ENCODE peak calls at places on chromosome 3, in seven cellular contexts. One of them, this sample, is unnamed.

GRCh38 chr3:177946515-177946914 is 589.7 kb upstream of the KCNMB2 start:
- DNase-seq in IMR-90: no peak
- DNase-seq in activated CD8-positive, alpha-beta T cell treated with anti-CD3 and anti-CD28 coated beads for 36 hours: no peak
- DNase-seq in CD8-positive, alpha-beta T cell: no peak
- DNase-seq in brain microvascular endothelial cell: no peak
- DNase-seq in kidney: no peak
- DNase-seq in H1: no peak
- DNase-seq in this sample: no peak

GRCh38 chr3:53350652-53351051 is 3.3 kb upstream of the DCP1A start:
- DNase-seq in IMR-90: peak
- DNase-seq in kidney: no peak
- DNase-seq in H1: no peak
- DNase-seq in brain microvascular endothelial cell: peak
- DNase-seq in activated CD8-positive, alpha-beta T cell treated with anti-CD3 and anti-CD28 coated beads for 36 hours: peak
- DNase-seq in CD8-positive, alpha-beta T cell: no peak
- DNase-seq in this sample: peak

GRCh38 chr3:71917540-71917939 is 132.6 kb upstream of the PROK2 start:
- DNase-seq in H1: no peak
- DNase-seq in brain microvascular endothelial cell: no peak
- DNase-seq in activated CD8-positive, alpha-beta T cell treated with anti-CD3 and anti-CD28 coated beads for 36 hours: no peak
- DNase-seq in kidney: no peak
- DNase-seq in CD8-positive, alpha-beta T cell: no peak
- DNase-seq in IMR-90: no peak
- DNase-seq in this sample: no peak

GRCh38 chr3:140494970-140495369 is 182.9 kb upstream of the TRIM42 start:
- DNase-seq in kidney: no peak
- DNase-seq in CD8-positive, alpha-beta T cell: no peak
- DNase-seq in H1: no peak
- DNase-seq in IMR-90: no peak
- DNase-seq in brain microvascular endothelial cell: no peak
- DNase-seq in activated CD8-positive, alpha-beta T cell treated with anti-CD3 and anti-CD28 coated beads for 36 hours: no peak
- DNase-seq in this sample: no peak

GRCh38 chr3:129033619-129034321 is 26.8 kb upstream of the GP9 start:
- DNase-seq in brain microvascular endothelial cell: no peak
- DNase-seq in IMR-90: no peak
- DNase-seq in activated CD8-positive, alpha-beta T cell treated with anti-CD3 and anti-CD28 coated beads for 36 hours: no peak
- DNase-seq in kidney: no peak
- DNase-seq in CD8-positive, alpha-beta T cell: no peak
- DNase-seq in H1: no peak
- DNase-seq in this sample: no peak

GRCh38 chr3:188156051-188156450 is 2.1 kb downstream of the LPP start:
- DNase-seq in kidney: no peak
- DNase-seq in CD8-positive, alpha-beta T cell: no peak
- DNase-seq in IMR-90: no peak
- DNase-seq in H1: no peak
- DNase-seq in activated CD8-positive, alpha-beta T cell treated with anti-CD3 and anti-CD28 coated beads for 36 hours: peak
- DNase-seq in brain microvascular endothelial cell: no peak
- DNase-seq in this sample: no peak

GRCh38 chr3:106578911-106579310 is 710.1 kb upstream of the CBLB start:
- DNase-seq in kidney: no peak
- DNase-seq in H1: no peak
- DNase-seq in CD8-positive, alpha-beta T cell: no peak
- DNase-seq in activated CD8-positive, alpha-beta T cell treated with anti-CD3 and anti-CD28 coated beads for 36 hours: no peak
- DNase-seq in brain microvascular endothelial cell: no peak
- DNase-seq in IMR-90: peak
- DNase-seq in this sample: no peak

GRCh38 chr3:58237238-58237939 is at the start of gene ABHD6:
- DNase-seq in activated CD8-positive, alpha-beta T cell treated with anti-CD3 and anti-CD28 coated beads for 36 hours: peak
- DNase-seq in IMR-90: peak
- DNase-seq in CD8-positive, alpha-beta T cell: peak
- DNase-seq in kidney: peak
- DNase-seq in H1: no peak
- DNase-seq in brain microvascular endothelial cell: peak
- DNase-seq in this sample: peak

GRCh38 chr3:185021326-185021725 is 131.5 kb downstream of the C3orf70 start:
- DNase-seq in CD8-positive, alpha-beta T cell: no peak
- DNase-seq in activated CD8-positive, alpha-beta T cell treated with anti-CD3 and anti-CD28 coated beads for 36 hours: no peak
- DNase-seq in IMR-90: peak
- DNase-seq in brain microvascular endothelial cell: no peak
- DNase-seq in kidney: no peak
- DNase-seq in H1: no peak
- DNase-seq in this sample: no peak

GRCh38 chr3:56826831-56827722 is 25.3 kb upstream of the ARHGEF3 start:
- DNase-seq in CD8-positive, alpha-beta T cell: no peak
- DNase-seq in H1: no peak
- DNase-seq in IMR-90: peak
- DNase-seq in kidney: no peak
- DNase-seq in brain microvascular endothelial cell: no peak
- DNase-seq in activated CD8-positive, alpha-beta T cell treated with anti-CD3 and anti-CD28 coated beads for 36 hours: no peak
- DNase-seq in this sample: no peak

GRCh38 chr3:148882288-148882687 is 17.2 kb downstream of the CPA3 start:
- DNase-seq in IMR-90: peak
- DNase-seq in CD8-positive, alpha-beta T cell: no peak
- DNase-seq in H1: no peak
- DNase-seq in kidney: no peak
- DNase-seq in brain microvascular endothelial cell: peak
- DNase-seq in activated CD8-positive, alpha-beta T cell treated with anti-CD3 and anti-CD28 coated beads for 36 hours: no peak
- DNase-seq in this sample: no peak

GRCh38 chr3:160885791-160886286 is 129.8 kb downstream of the PPM1L start:
- DNase-seq in brain microvascular endothelial cell: peak
- DNase-seq in kidney: peak
- DNase-seq in activated CD8-positive, alpha-beta T cell treated with anti-CD3 and anti-CD28 coated beads for 36 hours: peak
- DNase-seq in IMR-90: peak
- DNase-seq in H1: peak
- DNase-seq in CD8-positive, alpha-beta T cell: no peak
- DNase-seq in this sample: no peak

GRCh38 chr3:5038243-5038642 is 59.0 kb downstream of the BHLHE40 start:
- DNase-seq in IMR-90: no peak
- DNase-seq in H1: no peak
- DNase-seq in activated CD8-positive, alpha-beta T cell treated with anti-CD3 and anti-CD28 coated beads for 36 hours: peak
- DNase-seq in kidney: no peak
- DNase-seq in brain microvascular endothelial cell: no peak
- DNase-seq in CD8-positive, alpha-beta T cell: no peak
- DNase-seq in this sample: no peak

GRCh38 chr3:74614133-74614967 is at the start of gene CNTN3:
- DNase-seq in activated CD8-positive, alpha-beta T cell treated with anti-CD3 and anti-CD28 coated beads for 36 hours: no peak
- DNase-seq in H1: no peak
- DNase-seq in brain microvascular endothelial cell: no peak
- DNase-seq in IMR-90: peak
- DNase-seq in CD8-positive, alpha-beta T cell: no peak
- DNase-seq in kidney: peak
- DNase-seq in this sample: no peak

GRCh38 chr3:158765518-158766205 is 33.4 kb upstream of the RARRES1 start:
- DNase-seq in activated CD8-positive, alpha-beta T cell treated with anti-CD3 and anti-CD28 coated beads for 36 hours: no peak
- DNase-seq in brain microvascular endothelial cell: peak
- DNase-seq in H1: no peak
- DNase-seq in IMR-90: peak
- DNase-seq in CD8-positive, alpha-beta T cell: no peak
- DNase-seq in kidney: no peak
- DNase-seq in this sample: no peak

GRCh38 chr3:70387889-70388288 is 75.5 kb upstream of the MDFIC2 start:
- DNase-seq in CD8-positive, alpha-beta T cell: no peak
- DNase-seq in kidney: no peak
- DNase-seq in brain microvascular endothelial cell: no peak
- DNase-seq in activated CD8-positive, alpha-beta T cell treated with anti-CD3 and anti-CD28 coated beads for 36 hours: no peak
- DNase-seq in IMR-90: no peak
- DNase-seq in H1: no peak
- DNase-seq in this sample: no peak

GRCh38 chr3:67832807-67833206 is 178.4 kb upstream of the SUCLG2 start:
- DNase-seq in activated CD8-positive, alpha-beta T cell treated with anti-CD3 and anti-CD28 coated beads for 36 hours: no peak
- DNase-seq in CD8-positive, alpha-beta T cell: no peak
- DNase-seq in IMR-90: no peak
- DNase-seq in H1: no peak
- DNase-seq in kidney: no peak
- DNase-seq in brain microvascular endothelial cell: no peak
- DNase-seq in this sample: no peak

DNA sequence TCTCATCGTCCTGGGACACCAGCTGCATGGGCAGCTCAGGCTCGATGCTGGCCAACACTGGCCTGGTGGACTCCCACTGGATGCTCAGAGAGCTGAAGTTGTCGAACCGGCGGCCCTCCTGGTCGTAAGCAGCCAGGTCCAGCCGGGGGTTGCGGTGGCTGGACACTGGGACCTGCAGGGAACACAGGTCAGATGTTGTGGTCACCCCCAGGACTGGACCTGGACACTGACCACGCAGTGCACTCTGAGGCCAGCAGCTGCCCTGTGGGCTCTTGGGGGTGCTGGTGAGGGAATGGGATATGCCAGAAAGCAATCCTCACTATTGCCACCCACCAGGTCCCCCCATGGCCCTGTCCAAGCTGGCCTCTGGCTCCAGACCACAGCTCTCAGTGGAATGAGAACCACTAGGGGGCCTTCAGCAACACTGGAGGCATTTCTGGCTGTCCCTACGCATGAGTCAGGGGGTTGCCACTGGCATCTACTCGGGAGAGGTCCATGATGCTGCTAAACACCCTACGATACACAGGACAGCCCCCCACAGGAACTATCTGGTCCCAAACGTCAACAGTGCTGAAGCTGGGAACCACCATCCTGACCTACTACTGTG is 66.1 kb downstream of the NUP210 start:
- DNase-seq in brain microvascular endothelial cell: peak
- DNase-seq in kidney: no peak
- DNase-seq in IMR-90: peak
- DNase-seq in H1: no peak
- DNase-seq in CD8-positive, alpha-beta T cell: no peak
- DNase-seq in activated CD8-positive, alpha-beta T cell treated with anti-CD3 and anti-CD28 coated beads for 36 hours: no peak
- DNase-seq in this sample: no peak
- TF ChIP-seq CTCF in brain microvascular endothelial cell: peak
- TF ChIP-seq CTCF in kidney: no peak
- TF ChIP-seq CTCF in IMR-90: peak
- TF ChIP-seq CTCF in H1: peak
- TF ChIP-seq CTCF in CD8-positive, alpha-beta T cell: no peak
- TF ChIP-seq CTCF in activated CD8-positive, alpha-beta T cell treated with anti-CD3 and anti-CD28 coated beads for 36 hours: no peak
- TF ChIP-seq CTCF in this sample: peak

GRCh38 chr3:63580151-63580550 is 72.3 kb upstream of the SNTN start:
- DNase-seq in CD8-positive, alpha-beta T cell: no peak
- DNase-seq in brain microvascular endothelial cell: no peak
- DNase-seq in IMR-90: no peak
- DNase-seq in kidney: no peak
- DNase-seq in H1: no peak
- DNase-seq in activated CD8-positive, alpha-beta T cell treated with anti-CD3 and anti-CD28 coated beads for 36 hours: no peak
- DNase-seq in this sample: no peak

GRCh38 chr3:63585927-63586326 is 66.5 kb upstream of the SNTN start:
- DNase-seq in activated CD8-positive, alpha-beta T cell treated with anti-CD3 and anti-CD28 coated beads for 36 hours: no peak
- DNase-seq in kidney: no peak
- DNase-seq in CD8-positive, alpha-beta T cell: no peak
- DNase-seq in brain microvascular endothelial cell: no peak
- DNase-seq in H1: no peak
- DNase-seq in IMR-90: no peak
- DNase-seq in this sample: no peak

GRCh38 chr3:63588897-63589296 is 63.6 kb upstream of the SNTN start:
- DNase-seq in IMR-90: no peak
- DNase-seq in activated CD8-positive, alpha-beta T cell treated with anti-CD3 and anti-CD28 coated beads for 36 hours: no peak
- DNase-seq in brain microvascular endothelial cell: no peak
- DNase-seq in kidney: no peak
- DNase-seq in CD8-positive, alpha-beta T cell: no peak
- DNase-seq in H1: no peak
- DNase-seq in this sample: no peak

GRCh38 chr3:63578858-63579257 is 73.6 kb upstream of the SNTN start:
- DNase-seq in activated CD8-positive, alpha-beta T cell treated with anti-CD3 and anti-CD28 coated beads for 36 hours: no peak
- DNase-seq in IMR-90: no peak
- DNase-seq in CD8-positive, alpha-beta T cell: no peak
- DNase-seq in brain microvascular endothelial cell: no peak
- DNase-seq in H1: no peak
- DNase-seq in kidney: no peak
- DNase-seq in this sample: no peak

DNA sequence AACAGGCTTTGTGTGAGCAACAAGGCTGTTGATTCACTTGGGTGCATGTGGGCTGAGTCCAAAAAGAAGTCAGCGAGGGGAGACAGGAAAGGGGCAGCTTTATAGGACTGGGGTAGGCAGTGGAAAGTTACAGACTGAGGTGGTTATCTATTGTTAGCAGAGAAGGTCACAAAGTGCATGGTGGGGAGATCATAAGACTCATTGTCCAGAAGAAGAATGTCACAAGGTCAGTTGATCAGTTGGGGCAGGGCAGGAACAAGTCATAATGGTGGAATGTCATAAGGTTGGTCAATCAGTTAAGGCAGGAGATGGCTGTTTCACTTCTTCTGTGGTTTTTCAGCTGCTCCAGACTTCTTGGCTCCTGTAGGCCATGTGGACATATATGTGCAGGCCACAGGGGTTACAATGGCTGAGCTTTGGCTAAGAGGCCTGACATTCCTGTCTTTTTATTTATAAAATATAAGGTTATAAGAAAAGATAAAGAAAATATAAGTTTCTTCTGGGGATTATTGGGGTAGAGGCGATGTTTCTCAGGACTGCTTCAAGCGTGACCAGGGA is 69.5 kb upstream of the SNTN start:
- DNase-seq in kidney: no peak
- DNase-seq in IMR-90: no peak
- DNase-seq in H1: no peak
- DNase-seq in brain microvascular endothelial cell: no peak
- DNase-seq in CD8-positive, alpha-beta T cell: no peak
- DNase-seq in activated CD8-positive, alpha-beta T cell treated with anti-CD3 and anti-CD28 coated beads for 36 hours: no peak
- DNase-seq in this sample: no peak
- TF ChIP-seq CTCF in kidney: no peak
- TF ChIP-seq CTCF in IMR-90: no peak
- TF ChIP-seq CTCF in H1: no peak
- TF ChIP-seq CTCF in brain microvascular endothelial cell: no peak
- TF ChIP-seq CTCF in CD8-positive, alpha-beta T cell: no peak
- TF ChIP-seq CTCF in activated CD8-positive, alpha-beta T cell treated with anti-CD3 and anti-CD28 coated beads for 36 hours: no peak
- TF ChIP-seq CTCF in this sample: no peak

GRCh38 chr3:10450494-10451440 is 54.6 kb downstream of the ATP2B2 start:
- DNase-seq in IMR-90: no peak
- DNase-seq in kidney: no peak
- DNase-seq in brain microvascular endothelial cell: no peak
- DNase-seq in activated CD8-positive, alpha-beta T cell treated with anti-CD3 and anti-CD28 coated beads for 36 hours: no peak
- DNase-seq in H1: no peak
- DNase-seq in CD8-positive, alpha-beta T cell: no peak
- DNase-seq in this sample: no peak
- TF ChIP-seq CTCF in IMR-90: no peak
- TF ChIP-seq CTCF in kidney: no peak
- TF ChIP-seq CTCF in brain microvascular endothelial cell: no peak
- TF ChIP-seq CTCF in activated CD8-positive, alpha-beta T cell treated with anti-CD3 and anti-CD28 coated beads for 36 hours: no peak
- TF ChIP-seq CTCF in H1: no peak
- TF ChIP-seq CTCF in CD8-positive, alpha-beta T cell: no peak
- TF ChIP-seq CTCF in this sample: no peak

DNA sequence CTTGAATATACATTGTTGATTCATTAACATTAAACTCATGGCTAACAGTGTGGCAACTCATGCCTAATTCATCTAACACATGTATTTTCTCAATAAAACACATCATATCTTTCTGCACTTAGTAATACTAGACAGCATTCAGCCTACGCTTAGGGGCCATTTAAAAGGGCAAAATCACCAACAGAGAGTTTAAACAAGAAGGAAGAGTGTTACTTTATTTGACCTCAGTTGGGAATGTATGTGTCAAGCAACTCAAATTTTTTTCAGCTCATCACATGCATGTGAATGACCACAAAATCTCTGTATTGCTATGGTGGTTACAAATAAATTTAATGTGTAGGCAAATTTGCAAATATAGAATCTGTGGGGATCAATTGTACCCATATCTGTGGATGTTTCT is 128.8 kb upstream of the AADACL2 start:
- DNase-seq in IMR-90: no peak
- DNase-seq in brain microvascular endothelial cell: peak
- DNase-seq in kidney: no peak
- DNase-seq in CD8-positive, alpha-beta T cell: no peak
- DNase-seq in activated CD8-positive, alpha-beta T cell treated with anti-CD3 and anti-CD28 coated beads for 36 hours: no peak
- DNase-seq in H1: no peak
- DNase-seq in this sample: no peak
- TF ChIP-seq CTCF in IMR-90: no peak
- TF ChIP-seq CTCF in brain microvascular endothelial cell: no peak
- TF ChIP-seq CTCF in kidney: no peak
- TF ChIP-seq CTCF in CD8-positive, alpha-beta T cell: no peak
- TF ChIP-seq CTCF in activated CD8-positive, alpha-beta T cell treated with anti-CD3 and anti-CD28 coated beads for 36 hours: no peak
- TF ChIP-seq CTCF in H1: no peak
- TF ChIP-seq CTCF in this sample: no peak

GRCh38 chr3:112304611-112305010 is 10.6 kb upstream of the SLC9C1 start:
- DNase-seq in brain microvascular endothelial cell: no peak
- DNase-seq in activated CD8-positive, alpha-beta T cell treated with anti-CD3 and anti-CD28 coated beads for 36 hours: no peak
- DNase-seq in kidney: no peak
- DNase-seq in CD8-positive, alpha-beta T cell: no peak
- DNase-seq in H1: no peak
- DNase-seq in IMR-90: peak
- DNase-seq in this sample: no peak
- TF ChIP-seq CTCF in brain microvascular endothelial cell: peak
- TF ChIP-seq CTCF in activated CD8-positive, alpha-beta T cell treated with anti-CD3 and anti-CD28 coated beads for 36 hours: peak
- TF ChIP-seq CTCF in kidney: no peak
- TF ChIP-seq CTCF in CD8-positive, alpha-beta T cell: peak
- TF ChIP-seq CTCF in H1: no peak
- TF ChIP-seq CTCF in IMR-90: peak
- TF ChIP-seq CTCF in this sample: no peak

This sample was measured in GM20000.